ENCODE peak calls at places on chromosomes 3 and 15, in six cellular contexts. M, S, Y, Z, A and R are unnamed samples.

GRCh38 chr3:30544811-30545210 is 61.6 kb upstream of the TGFBR2 start:
- DNase-seq in M (no peak), S (no peak), Y (peak; percentile 95), Z (peak; percentile 78), A (no peak), R (peak; percentile 16)

GRCh38 chr15:66841953-66842681 is 140.1 kb downstream of the SMAD6 start:
- DNase-seq in M (peak; percentile 59), S (peak; percentile 91), Y (peak; percentile 98), Z (peak; percentile 93), A (no peak), R (peak; percentile 75)

GRCh38 chr15:88529021-88529630 is 17.4 kb downstream of the DET1 start:
- DNase-seq in M (no peak), S (no peak), Y (peak; percentile 85), Z (peak; percentile 53), A (no peak), R (peak; percentile 25)

GRCh38 chr3:98587654-98588532 is 5.5 kb downstream of the CPOX start:
- DNase-seq in M (no peak), S (no peak), Y (peak; percentile 31), Z (no peak), A (no peak), R (no peak)

GRCh38 chr15:95440712-95441111 is 889.8 kb upstream of the NR2F2 start:
- DNase-seq in M (no peak), S (no peak), Y (peak; percentile 57), Z (no peak), A (no peak), R (no peak)

GRCh38 chr3:50567386-50568182 is at the start of gene C3orf18:
- DNase-seq in M (peak; percentile 90), S (peak; percentile 92), Y (peak; percentile 97), Z (peak; percentile 95), A (peak; percentile 76), R (peak; percentile 69)

GRCh38 chr15:65796610-65797012 is 4.5 kb upstream of the DENND4A start:
- DNase-seq in M (no peak), S (no peak), Y (peak; percentile 80), Z (peak; percentile 70), A (no peak), R (peak; percentile 28)

GRCh38 chr15:34360298-34360697 is 6.7 kb downstream of the LPCAT4 start:
- DNase-seq in M (no peak), S (no peak), Y (peak; percentile 28), Z (no peak), A (no peak), R (no peak)

GRCh38 chr15:86608461-86608860 is 528.8 kb downstream of the AGBL1 start:
- DNase-seq in M (no peak), S (no peak), Y (no peak), Z (no peak), A (no peak), R (no peak)

GRCh38 chr3:167184511-167184910 is 195.6 kb downstream of the ZBBX start:
- DNase-seq in M (no peak), S (no peak), Y (no peak), Z (no peak), A (no peak), R (no peak)

GRCh38 chr3:53303957-53304356 is 43.4 kb downstream of the DCP1A start:
- DNase-seq in M (no peak), S (no peak), Y (no peak), Z (peak; percentile 22), A (no peak), R (no peak)

GRCh38 chr3:126342991-126343661 is 14.1 kb downstream of the KLF15 start:
- DNase-seq in M (peak; percentile 33), S (peak; percentile 49), Y (peak; percentile 30), Z (peak; percentile 45), A (peak; percentile 26), R (no peak)

GRCh38 chr3:42886294-42886822 is 10.7 kb upstream of the CYP8B1 start:
- DNase-seq in M (no peak), S (no peak), Y (no peak), Z (no peak), A (no peak), R (no peak)

GRCh38 chr3:131705558-131706051 is 202.8 kb upstream of the MRPL3 start:
- DNase-seq in M (peak; percentile 44), S (no peak), Y (peak; percentile 39), Z (no peak), A (no peak), R (no peak)

GRCh38 chr3:13146643-13147143 is 73.5 kb upstream of the IQSEC1 start:
- DNase-seq in M (no peak), S (no peak), Y (no peak), Z (no peak), A (no peak), R (no peak)

GRCh38 chr3:52128118-52128683 is 26.0 kb downstream of the POC1A start:
- DNase-seq in M (no peak), S (no peak), Y (peak; percentile 85), Z (peak; percentile 80), A (no peak), R (no peak)

GRCh38 chr3:98589331-98589870 is 4.0 kb downstream of the CPOX start:
- DNase-seq in M (no peak), S (no peak), Y (no peak), Z (peak; percentile 33), A (no peak), R (no peak)

GRCh38 chr15:95025924-95026728 is 794.8 kb downstream of the MCTP2 start:
- DNase-seq in M (peak; percentile 70), S (no peak), Y (peak; percentile 80), Z (peak; percentile 77), A (peak; percentile 80), R (no peak)

GRCh38 chr3:89925976-89926375 is 818.6 kb downstream of the EPHA3 start:
- DNase-seq in M (no peak), S (no peak), Y (no peak), Z (no peak), A (no peak), R (no peak)

GRCh38 chr3:114706591-114707224 is 412.9 kb downstream of the TIGIT start:
- DNase-seq in M (no peak), S (no peak), Y (peak; percentile 77), Z (peak; percentile 39), A (no peak), R (peak; percentile 7)

GRCh38 chr15:75650908-75651809 is 3.4 kb downstream of the SNX33 start:
- DNase-seq in M (no peak), S (peak; percentile 80), Y (peak; percentile 68), Z (peak; percentile 41), A (no peak), R (no peak)

GRCh38 chr3:9590282-9590791 is 36.7 kb upstream of the LHFPL4 start:
- DNase-seq in M (no peak), S (no peak), Y (no peak), Z (no peak), A (no peak), R (no peak)

GRCh38 chr3:55476515-55476914 is 10.6 kb downstream of the WNT5A start:
- DNase-seq in M (no peak), S (no peak), Y (peak; percentile 93), Z (peak; percentile 84), A (no peak), R (no peak)

GRCh38 chr3:63593779-63594178 is 58.7 kb upstream of the SNTN start:
- DNase-seq in M (no peak), S (no peak), Y (no peak), Z (no peak), A (no peak), R (no peak)

GRCh38 chr3:63585927-63586326 is 66.5 kb upstream of the SNTN start:
- DNase-seq in M (no peak), S (no peak), Y (no peak), Z (no peak), A (no peak), R (no peak)

GRCh38 chr3:63582943-63583500 is 69.5 kb upstream of the SNTN start:
- DNase-seq in M (no peak), S (no peak), Y (no peak), Z (no peak), A (no peak), R (no peak)

GRCh38 chr3:63588897-63589296 is 63.6 kb upstream of the SNTN start:
- DNase-seq in M (no peak), S (no peak), Y (no peak), Z (no peak), A (no peak), R (no peak)
- TF ChIP-seq CTCF in M (no peak), S (no peak), Y (no peak), Z (no peak), A (peak; percentile 26), R (no peak)

DNA sequence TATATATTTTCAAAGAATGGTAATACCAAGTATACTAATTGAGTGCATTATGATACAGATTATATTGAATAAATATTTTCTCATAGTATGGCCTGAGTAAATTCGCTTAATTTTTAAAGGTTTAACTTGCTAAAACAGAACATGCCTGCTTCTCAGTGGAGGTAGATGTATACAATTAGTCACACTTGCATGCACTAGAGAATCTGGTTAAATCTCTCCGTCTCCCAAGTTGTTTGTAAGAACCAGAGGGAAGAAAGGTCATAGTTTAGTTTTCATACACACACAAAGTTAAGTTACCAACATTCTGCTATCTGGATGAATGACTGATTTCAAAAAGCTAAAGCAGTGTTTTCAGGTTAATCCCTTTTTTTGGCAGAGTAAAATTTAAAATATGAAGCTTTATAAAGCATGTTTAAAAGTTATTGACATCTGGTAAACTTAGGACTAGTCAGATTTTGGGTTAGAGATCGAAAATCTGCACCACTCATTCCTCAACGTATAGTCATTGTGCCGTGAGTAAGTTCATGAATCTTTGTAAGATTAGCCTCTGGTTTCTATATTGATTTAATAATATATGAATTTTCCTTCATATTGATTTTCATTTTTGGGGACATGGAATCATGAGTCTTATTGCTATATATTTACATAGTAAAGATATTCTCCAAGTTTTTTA is 117.6 kb upstream of the SAMMSON start:
- DNase-seq in M (no peak), S (no peak), Y (no peak), Z (no peak), A (no peak), R (no peak)
- TF ChIP-seq CTCF in M (no peak), S (no peak), Y (no peak), Z (no peak), A (no peak), R (no peak)

GRCh38 chr3:84601303-84601702 is 357.5 kb upstream of the CADM2 start:
- DNase-seq in M (no peak), S (no peak), Y (no peak), Z (no peak), A (no peak), R (no peak)
- TF ChIP-seq CTCF in M (no peak), S (no peak), Y (no peak), Z (no peak), A (no peak), R (no peak)

DNA sequence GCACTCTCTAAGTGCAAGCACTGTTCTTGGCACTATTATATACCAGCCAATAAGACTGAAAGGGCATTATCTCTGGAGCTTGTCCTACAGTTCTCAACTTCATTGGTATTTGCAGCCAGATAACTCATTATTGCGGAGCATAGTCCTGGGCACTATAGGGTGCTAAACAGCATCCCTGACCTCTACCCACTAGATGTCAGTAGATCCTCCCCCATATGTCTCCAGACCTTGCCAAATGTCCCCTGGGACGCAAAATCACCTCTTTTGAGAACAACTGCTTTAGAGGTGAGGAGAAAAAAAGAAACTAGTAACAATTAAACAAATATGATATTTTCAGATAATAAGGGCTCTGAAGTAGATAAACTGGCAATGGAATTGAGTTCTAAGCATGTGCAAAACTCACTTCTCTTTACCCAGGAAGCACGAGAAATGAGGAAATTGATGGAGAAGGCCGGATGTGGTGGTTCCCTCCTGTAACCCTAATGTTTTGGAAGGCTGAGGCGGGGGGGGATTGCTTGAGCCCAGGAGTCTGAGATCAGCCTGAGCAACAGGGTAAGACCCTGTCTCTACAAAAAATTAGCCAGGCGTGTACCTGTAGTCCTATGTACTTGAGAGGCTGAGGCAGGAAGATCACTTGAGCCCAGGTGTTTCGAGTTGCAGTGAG is 61.4 kb downstream of the FRMD4B start:
- DNase-seq in M (no peak), S (no peak), Y (peak; percentile 42), Z (no peak), A (no peak), R (no peak)
- TF ChIP-seq CTCF in M (no peak), S (no peak), Y (no peak), Z (peak; percentile 3), A (peak; percentile 41), R (peak; percentile 22)

GRCh38 chr3:66195347-66195783 is 25.4 kb upstream of the SLC25A26 start:
- DNase-seq in M (peak; percentile 79), S (peak; percentile 73), Y (peak; percentile 90), Z (peak; percentile 54), A (peak; percentile 54), R (peak; percentile 18)
- TF ChIP-seq CTCF in M (no peak), S (no peak), Y (peak; percentile 43), Z (peak; percentile 24), A (peak; percentile 44), R (peak; percentile 46)